ENCODE peak calls at places on chromosome 9, in nine cellular contexts. One of them, this sample, is unnamed.

GRCh38 chr9:17509698-17510097 is 69.2 kb upstream of the SH3GL2 start:
- DNase-seq in tibial artery: no peak
- DNase-seq in gastrocnemius medialis: no peak
- DNase-seq in GM12878: no peak
- DNase-seq in HFFc6: peak; percentile 2
- DNase-seq in nephron progenitor cell: no peak
- DNase-seq in fibroblast of lung: peak; percentile 44
- DNase-seq in pancreas: no peak
- DNase-seq in MM.1S: no peak
- DNase-seq in this sample: no peak

GRCh38 chr9:128027166-128027539 is 40.0 kb downstream of the NAIF1 start:
- DNase-seq in tibial artery: no peak
- DNase-seq in gastrocnemius medialis: no peak
- DNase-seq in GM12878: no peak
- DNase-seq in HFFc6: no peak
- DNase-seq in nephron progenitor cell: no peak
- DNase-seq in fibroblast of lung: no peak
- DNase-seq in pancreas: no peak
- DNase-seq in MM.1S: no peak
- DNase-seq in this sample: no peak

GRCh38 chr9:99239341-99240055 is 17.4 kb downstream of the SEC61B start:
- DNase-seq in tibial artery: no peak
- DNase-seq in gastrocnemius medialis: peak; percentile 86
- DNase-seq in GM12878: no peak
- DNase-seq in HFFc6: peak; percentile 43
- DNase-seq in nephron progenitor cell: no peak
- DNase-seq in fibroblast of lung: peak; percentile 60
- DNase-seq in pancreas: no peak
- DNase-seq in MM.1S: no peak
- DNase-seq in this sample: no peak

GRCh38 chr9:103037508-103038477 is 42.7 kb downstream of the CYLC2 start:
- DNase-seq in tibial artery: no peak
- DNase-seq in gastrocnemius medialis: no peak
- DNase-seq in GM12878: no peak
- DNase-seq in HFFc6: no peak
- DNase-seq in nephron progenitor cell: no peak
- DNase-seq in fibroblast of lung: peak; percentile 11
- DNase-seq in pancreas: no peak
- DNase-seq in MM.1S: no peak
- DNase-seq in this sample: no peak

GRCh38 chr9:123983047-123983446 is 28.5 kb upstream of the LHX2 start:
- DNase-seq in tibial artery: no peak
- DNase-seq in gastrocnemius medialis: no peak
- DNase-seq in GM12878: no peak
- DNase-seq in HFFc6: no peak
- DNase-seq in nephron progenitor cell: no peak
- DNase-seq in fibroblast of lung: no peak
- DNase-seq in pancreas: no peak
- DNase-seq in MM.1S: no peak
- DNase-seq in this sample: no peak

GRCh38 chr9:129836342-129837007 is 1.2 kb downstream of the USP20 start:
- DNase-seq in tibial artery: no peak
- DNase-seq in gastrocnemius medialis: no peak
- DNase-seq in GM12878: no peak
- DNase-seq in HFFc6: no peak
- DNase-seq in nephron progenitor cell: peak; percentile 26
- DNase-seq in fibroblast of lung: no peak
- DNase-seq in pancreas: no peak
- DNase-seq in MM.1S: no peak
- DNase-seq in this sample: no peak

GRCh38 chr9:121989010-121989409 is 104.1 kb downstream of the TTLL11 start:
- DNase-seq in tibial artery: no peak
- DNase-seq in gastrocnemius medialis: peak; percentile 34
- DNase-seq in GM12878: no peak
- DNase-seq in HFFc6: no peak
- DNase-seq in nephron progenitor cell: no peak
- DNase-seq in fibroblast of lung: no peak
- DNase-seq in pancreas: no peak
- DNase-seq in MM.1S: no peak
- DNase-seq in this sample: peak; percentile 20

GRCh38 chr9:86741311-86742215 is 205.7 kb downstream of the GAS1 start:
- DNase-seq in tibial artery: no peak
- DNase-seq in gastrocnemius medialis: peak; percentile 21
- DNase-seq in GM12878: no peak
- DNase-seq in HFFc6: no peak
- DNase-seq in nephron progenitor cell: no peak
- DNase-seq in fibroblast of lung: peak; percentile 82
- DNase-seq in pancreas: no peak
- DNase-seq in MM.1S: no peak
- DNase-seq in this sample: peak; percentile 76

GRCh38 chr9:7055201-7055903 is 297.6 kb downstream of the KDM4C start:
- DNase-seq in tibial artery: no peak
- DNase-seq in gastrocnemius medialis: no peak
- DNase-seq in GM12878: peak; percentile 17
- DNase-seq in HFFc6: no peak
- DNase-seq in nephron progenitor cell: no peak
- DNase-seq in fibroblast of lung: peak; percentile 39
- DNase-seq in pancreas: no peak
- DNase-seq in MM.1S: no peak
- DNase-seq in this sample: no peak

GRCh38 chr9:86589273-86589672 is 235.1 kb upstream of the TUT7 start:
- DNase-seq in tibial artery: no peak
- DNase-seq in gastrocnemius medialis: no peak
- DNase-seq in GM12878: no peak
- DNase-seq in HFFc6: no peak
- DNase-seq in nephron progenitor cell: no peak
- DNase-seq in fibroblast of lung: no peak
- DNase-seq in pancreas: no peak
- DNase-seq in MM.1S: no peak
- DNase-seq in this sample: no peak

GRCh38 chr9:13744233-13744954 is 464.9 kb upstream of the MPDZ start:
- DNase-seq in tibial artery: no peak
- DNase-seq in gastrocnemius medialis: no peak
- DNase-seq in GM12878: no peak
- DNase-seq in HFFc6: no peak
- DNase-seq in nephron progenitor cell: peak; percentile 10
- DNase-seq in fibroblast of lung: no peak
- DNase-seq in pancreas: no peak
- DNase-seq in MM.1S: no peak
- DNase-seq in this sample: no peak

GRCh38 chr9:138112090-138112748 is 234.6 kb downstream of the CACNA1B start:
- DNase-seq in tibial artery: no peak
- DNase-seq in gastrocnemius medialis: no peak
- DNase-seq in GM12878: no peak
- DNase-seq in HFFc6: no peak
- DNase-seq in nephron progenitor cell: no peak
- DNase-seq in fibroblast of lung: no peak
- DNase-seq in pancreas: no peak
- DNase-seq in MM.1S: no peak
- DNase-seq in this sample: no peak

GRCh38 chr9:89814340-89815040 is 209.7 kb downstream of the GADD45G start:
- DNase-seq in tibial artery: no peak
- DNase-seq in gastrocnemius medialis: no peak
- DNase-seq in GM12878: no peak
- DNase-seq in HFFc6: no peak
- DNase-seq in nephron progenitor cell: peak; percentile 28
- DNase-seq in fibroblast of lung: peak; percentile 74
- DNase-seq in pancreas: no peak
- DNase-seq in MM.1S: no peak
- DNase-seq in this sample: no peak

GRCh38 chr9:132993511-132993939 is 15.0 kb downstream of the GFI1B start:
- DNase-seq in tibial artery: no peak
- DNase-seq in gastrocnemius medialis: no peak
- DNase-seq in GM12878: no peak
- DNase-seq in HFFc6: no peak
- DNase-seq in nephron progenitor cell: no peak
- DNase-seq in fibroblast of lung: no peak
- DNase-seq in pancreas: no peak
- DNase-seq in MM.1S: no peak
- DNase-seq in this sample: no peak

GRCh38 chr9:105053209-105053652 is 125.3 kb upstream of the ABCA1 start:
- DNase-seq in tibial artery: no peak
- DNase-seq in gastrocnemius medialis: peak; percentile 33
- DNase-seq in GM12878: peak; percentile 15
- DNase-seq in HFFc6: peak; percentile 53
- DNase-seq in nephron progenitor cell: no peak
- DNase-seq in fibroblast of lung: peak; percentile 93
- DNase-seq in pancreas: no peak
- DNase-seq in MM.1S: no peak
- DNase-seq in this sample: peak; percentile 42

GRCh38 chr9:127102788-127103187 is 19.6 kb downstream of the ANGPTL2 start:
- DNase-seq in tibial artery: no peak
- DNase-seq in gastrocnemius medialis: no peak
- DNase-seq in GM12878: no peak
- DNase-seq in HFFc6: no peak
- DNase-seq in nephron progenitor cell: no peak
- DNase-seq in fibroblast of lung: no peak
- DNase-seq in pancreas: no peak
- DNase-seq in MM.1S: no peak
- DNase-seq in this sample: no peak

GRCh38 chr9:122053951-122054350 is 39.2 kb downstream of the TTLL11 start:
- DNase-seq in tibial artery: no peak
- DNase-seq in gastrocnemius medialis: no peak
- DNase-seq in GM12878: no peak
- DNase-seq in HFFc6: no peak
- DNase-seq in nephron progenitor cell: no peak
- DNase-seq in fibroblast of lung: peak; percentile 80
- DNase-seq in pancreas: no peak
- DNase-seq in MM.1S: no peak
- DNase-seq in this sample: no peak

GRCh38 chr9:36401179-36401740 is 1.2 kb upstream of the RNF38 start:
- DNase-seq in tibial artery: no peak
- DNase-seq in gastrocnemius medialis: no peak
- DNase-seq in GM12878: peak; percentile 19
- DNase-seq in HFFc6: peak; percentile 42
- DNase-seq in nephron progenitor cell: no peak
- DNase-seq in fibroblast of lung: peak; percentile 71
- DNase-seq in pancreas: no peak
- DNase-seq in MM.1S: peak; percentile 86
- DNase-seq in this sample: no peak

DNA sequence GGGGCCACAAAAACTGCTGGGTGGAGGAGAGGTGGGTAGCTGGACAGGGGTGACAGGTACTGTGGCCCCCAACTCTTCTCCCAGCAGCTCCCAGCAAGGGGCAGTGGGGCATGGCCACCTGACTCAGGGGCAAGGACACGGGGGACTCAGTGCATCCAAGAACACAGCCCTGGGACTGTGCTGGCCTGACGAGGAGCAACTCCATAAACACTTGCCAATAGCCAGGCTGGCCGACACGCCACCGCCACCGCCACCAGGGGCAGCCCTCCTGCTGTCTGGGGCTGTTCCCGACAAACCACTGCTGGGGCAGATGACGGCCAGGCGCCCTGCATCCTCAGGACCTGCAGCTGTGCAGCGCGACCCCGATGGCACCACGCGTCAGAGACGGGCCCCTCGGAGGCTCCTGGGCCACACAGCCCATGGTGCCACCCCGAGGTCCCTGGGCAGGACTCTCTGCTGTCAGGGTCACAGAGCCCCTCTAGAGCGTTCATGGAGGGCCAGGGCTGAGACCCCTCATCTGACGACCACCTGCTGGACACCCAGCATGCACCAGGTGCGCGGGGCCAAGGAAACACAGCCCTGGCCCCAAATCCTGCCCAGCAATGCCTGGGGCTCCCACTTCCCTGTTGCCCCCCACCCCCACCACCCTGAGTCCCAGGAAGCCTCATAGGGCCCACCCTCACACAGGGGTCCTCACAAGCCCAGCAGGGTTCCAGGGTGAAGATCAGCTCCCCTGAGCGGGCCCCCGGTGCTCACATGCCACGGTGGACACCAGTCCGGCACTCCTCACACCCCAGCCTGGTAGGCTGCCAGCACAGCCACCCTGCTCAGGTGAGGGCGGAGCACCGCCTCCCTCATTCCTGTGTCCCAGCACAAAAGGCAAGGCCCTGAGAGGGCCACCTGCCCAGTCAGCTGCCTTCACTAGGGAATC is 56.0 kb upstream of the UBAC1 start:
- DNase-seq in tibial artery: peak; percentile 65
- DNase-seq in gastrocnemius medialis: peak; percentile 10
- DNase-seq in GM12878: no peak
- DNase-seq in HFFc6: no peak
- DNase-seq in nephron progenitor cell: no peak
- DNase-seq in fibroblast of lung: no peak
- DNase-seq in pancreas: peak; percentile 27
- DNase-seq in MM.1S: no peak
- DNase-seq in this sample: no peak
- TF ChIP-seq CTCF in tibial artery: no peak
- TF ChIP-seq CTCF in gastrocnemius medialis: no peak
- TF ChIP-seq CTCF in GM12878: no peak
- TF ChIP-seq CTCF in HFFc6: no peak
- TF ChIP-seq CTCF in nephron progenitor cell: no peak
- TF ChIP-seq CTCF in fibroblast of lung: no peak
- TF ChIP-seq CTCF in pancreas: no peak
- TF ChIP-seq CTCF in MM.1S: no peak
- TF ChIP-seq CTCF in this sample: no peak

GRCh38 chr9:109652971-109653370 is 127.0 kb upstream of the PALM2AKAP2 start:
- DNase-seq in tibial artery: no peak
- DNase-seq in gastrocnemius medialis: no peak
- DNase-seq in GM12878: no peak
- DNase-seq in HFFc6: peak; percentile 27
- DNase-seq in nephron progenitor cell: no peak
- DNase-seq in fibroblast of lung: peak; percentile 51
- DNase-seq in pancreas: no peak
- DNase-seq in MM.1S: no peak
- DNase-seq in this sample: peak; percentile 32
- TF ChIP-seq CTCF in tibial artery: peak; percentile 33
- TF ChIP-seq CTCF in gastrocnemius medialis: no peak
- TF ChIP-seq CTCF in GM12878: peak; percentile 11
- TF ChIP-seq CTCF in HFFc6: peak; percentile 69
- TF ChIP-seq CTCF in nephron progenitor cell: no peak
- TF ChIP-seq CTCF in fibroblast of lung: peak; percentile 38
- TF ChIP-seq CTCF in pancreas: no peak
- TF ChIP-seq CTCF in MM.1S: peak; percentile 36
- TF ChIP-seq CTCF in this sample: peak; percentile 15

GRCh38 chr9:21070171-21070571 is 7.6 kb downstream of the IFNB1 start:
- DNase-seq in tibial artery: peak; percentile 67
- DNase-seq in gastrocnemius medialis: peak; percentile 14
- DNase-seq in GM12878: no peak
- DNase-seq in HFFc6: peak; percentile 96
- DNase-seq in nephron progenitor cell: no peak
- DNase-seq in fibroblast of lung: peak; percentile 98
- DNase-seq in pancreas: no peak
- DNase-seq in MM.1S: no peak
- DNase-seq in this sample: peak; percentile 6
- TF ChIP-seq CTCF in tibial artery: peak; percentile 39
- TF ChIP-seq CTCF in gastrocnemius medialis: no peak
- TF ChIP-seq CTCF in GM12878: no peak
- TF ChIP-seq CTCF in HFFc6: peak; percentile 64
- TF ChIP-seq CTCF in nephron progenitor cell: peak; percentile 5
- TF ChIP-seq CTCF in fibroblast of lung: peak; percentile 32
- TF ChIP-seq CTCF in pancreas: no peak
- TF ChIP-seq CTCF in MM.1S: no peak
- TF ChIP-seq CTCF in this sample: no peak

DNA sequence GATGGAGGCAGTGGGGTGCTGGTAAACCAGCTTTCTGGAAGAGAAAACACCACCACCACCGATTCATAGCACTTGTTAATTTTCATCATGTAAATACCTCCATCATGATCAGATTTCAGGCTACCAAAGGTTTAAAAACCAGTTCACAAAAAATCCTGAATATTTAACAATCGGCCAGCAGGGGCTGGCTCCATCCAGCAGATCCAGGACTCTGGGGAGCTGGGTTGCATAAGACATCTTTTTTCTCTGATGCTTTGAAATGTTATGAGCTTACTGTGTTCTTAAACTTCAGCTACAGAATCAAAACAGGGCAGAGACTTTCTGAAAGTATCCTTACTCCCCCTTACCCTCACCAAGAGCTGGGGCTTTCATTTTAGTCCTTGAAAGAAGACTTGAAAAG is 14.6 kb upstream of the RNF183 start:
- DNase-seq in tibial artery: no peak
- DNase-seq in gastrocnemius medialis: no peak
- DNase-seq in GM12878: no peak
- DNase-seq in HFFc6: no peak
- DNase-seq in nephron progenitor cell: no peak
- DNase-seq in fibroblast of lung: no peak
- DNase-seq in pancreas: no peak
- DNase-seq in MM.1S: no peak
- DNase-seq in this sample: no peak
- TF ChIP-seq CTCF in tibial artery: peak; percentile 13
- TF ChIP-seq CTCF in gastrocnemius medialis: no peak
- TF ChIP-seq CTCF in GM12878: no peak
- TF ChIP-seq CTCF in HFFc6: peak; percentile 61
- TF ChIP-seq CTCF in nephron progenitor cell: no peak
- TF ChIP-seq CTCF in fibroblast of lung: peak; percentile 21
- TF ChIP-seq CTCF in pancreas: no peak
- TF ChIP-seq CTCF in MM.1S: no peak
- TF ChIP-seq CTCF in this sample: no peak

This sample was measured in Calu3.